ENCODE peak calls at places on chromosome 4, in seven cellular contexts. Q is HCT116, P is aorta, B is substantia nigra, T is caudate nucleus, E is prostate gland, S is suprapubic skin. C is an unnamed sample.

GRCh38 chr4:103099691-103100392 is at the start of gene BDH2:
- DNase-seq in E (peak), B (peak), T (no peak), Q (peak), P (no peak), S (no peak), C (no peak)

GRCh38 chr4:186192068-186192751 is 843 bp downstream of the CYP4V2 start:
- DNase-seq in T (no peak), S (peak), B (peak), E (peak), P (peak), Q (no peak), C (peak)

GRCh38 chr4:16116019-16116418 is 32.2 kb upstream of the PROM1 start:
- DNase-seq in P (no peak), E (no peak), T (no peak), S (no peak), B (no peak), Q (no peak), C (no peak)

GRCh38 chr4:165204462-165204830 is 2.9 kb upstream of the KLHL2 start:
- DNase-seq in T (no peak), B (no peak), S (no peak), E (no peak), P (no peak), Q (no peak), C (no peak)

GRCh38 chr4:88881227-88881569 is 175.8 kb downstream of the FAM13A start:
- DNase-seq in B (no peak), Q (no peak), P (no peak), T (no peak), S (no peak), E (no peak), C (no peak)

GRCh38 chr4:105014242-105015031 is 132.2 kb upstream of the TET2 start:
- DNase-seq in S (no peak), T (no peak), E (no peak), Q (no peak), B (no peak), P (no peak), C (no peak)

GRCh38 chr4:184099541-184099966 is 118.1 kb downstream of the ENPP6 start:
- DNase-seq in P (no peak), B (no peak), S (no peak), Q (no peak), E (no peak), T (no peak), C (no peak)

GRCh38 chr4:67288964-67289363 is 256.3 kb downstream of the CENPC start:
- DNase-seq in E (no peak), S (no peak), Q (no peak), T (no peak), P (no peak), B (no peak), C (no peak)

GRCh38 chr4:101346312-101346561 is 1.1 kb downstream of the PPP3CA start:
- DNase-seq in E (peak), S (no peak), P (peak), Q (no peak), B (peak), T (no peak), C (no peak)

GRCh38 chr4:165537028-165537648 is 158.3 kb downstream of the CPE start:
- DNase-seq in P (no peak), B (no peak), S (no peak), E (peak), T (no peak), Q (peak), C (no peak)

GRCh38 chr4:73007526-73008100 is 61.9 kb downstream of the COX18 start:
- DNase-seq in E (no peak), T (no peak), B (no peak), Q (no peak), P (no peak), S (no peak), C (no peak)

GRCh38 chr4:126992910-126993309 is 639.8 kb upstream of the INTU start:
- DNase-seq in S (no peak), B (no peak), Q (no peak), P (no peak), E (no peak), T (no peak), C (no peak)

GRCh38 chr4:159210975-159211374 is 108.1 kb downstream of the RAPGEF2 start:
- DNase-seq in S (no peak), E (no peak), P (no peak), Q (no peak), B (no peak), T (no peak), C (no peak)

GRCh38 chr4:103076777-103077347 is 301 bp upstream of the SLC9B2 start:
- DNase-seq in E (no peak), B (no peak), P (no peak), Q (peak), S (no peak), T (no peak), C (no peak)

GRCh38 chr4:2925931-2926860 is 37.0 kb downstream of the NOP14 start:
- DNase-seq in T (no peak), S (peak), Q (no peak), P (peak), B (no peak), E (no peak), C (no peak)

GRCh38 chr4:148770848-148771247 is 328.6 kb upstream of the NR3C2 start:
- DNase-seq in P (no peak), Q (no peak), E (no peak), S (no peak), B (no peak), T (no peak), C (no peak)

GRCh38 chr4:13327991-13328390 is 156.1 kb downstream of the RAB28 start:
- DNase-seq in S (no peak), P (no peak), Q (no peak), T (no peak), B (no peak), E (no peak), C (no peak)

GRCh38 chr4:151541438-151542071 is 132.6 kb downstream of the FHIP1A start:
- DNase-seq in B (no peak), S (no peak), T (no peak), P (no peak), Q (peak), E (peak), C (no peak)

GRCh38 chr4:86441175-86441960 is 81.5 kb upstream of the MAPK10 start:
- DNase-seq in T (no peak), B (no peak), S (no peak), E (no peak), Q (no peak), P (no peak), C (no peak)

GRCh38 chr4:80495847-80496246 is 160.3 kb downstream of the CFAP299 start:
- DNase-seq in E (no peak), S (no peak), Q (no peak), B (no peak), T (no peak), P (no peak), C (no peak)

GRCh38 chr4:149113804-149114430 is 671.7 kb upstream of the NR3C2 start:
- DNase-seq in S (no peak), E (no peak), B (no peak), T (no peak), Q (no peak), P (no peak), C (no peak)

GRCh38 chr4:43983610-43984009 is 465.0 kb downstream of the KCTD8 start:
- DNase-seq in Q (no peak), S (no peak), T (no peak), B (no peak), P (no peak), E (no peak), C (no peak)

GRCh38 chr4:5973033-5973432 is 45.2 kb downstream of the C4orf50 start:
- DNase-seq in T (no peak), B (no peak), S (no peak), E (no peak), Q (no peak), P (no peak), C (no peak)

GRCh38 chr4:46506876-46507275 is 116.9 kb upstream of the GABRA2 start:
- DNase-seq in T (no peak), E (no peak), Q (no peak), P (no peak), B (no peak), S (no peak), C (no peak)

GRCh38 chr4:2268357-2269205 is 6.7 kb upstream of the MXD4 start:
- DNase-seq in P (no peak), Q (no peak), T (no peak), S (no peak), B (no peak), E (no peak), C (no peak)

GRCh38 chr4:38131371-38132139 is 171.4 kb downstream of the PTTG2 start:
- DNase-seq in B (no peak), Q (no peak), T (no peak), S (no peak), P (no peak), E (no peak), C (no peak)

GRCh38 chr4:176753049-176753448 is 39.7 kb downstream of the VEGFC start:
- DNase-seq in E (no peak), T (no peak), S (no peak), B (no peak), Q (no peak), P (no peak), C (no peak)

GRCh38 chr4:176755001-176755400 is 37.7 kb downstream of the VEGFC start:
- DNase-seq in Q (no peak), E (no peak), S (no peak), T (no peak), P (no peak), B (no peak), C (no peak)

GRCh38 chr4:176755624-176756023 is 37.1 kb downstream of the VEGFC start:
- DNase-seq in T (no peak), S (no peak), E (no peak), B (no peak), P (no peak), Q (no peak), C (no peak)

GRCh38 chr4:176752191-176752749 is 40.5 kb downstream of the VEGFC start:
- DNase-seq in S (no peak), T (no peak), Q (no peak), P (no peak), E (no peak), B (no peak), C (no peak)
- H3K27ac ChIP-seq in S (no peak), T (no peak), Q (no peak), P (no peak), E (no peak), B (no peak), C (no peak)

GRCh38 chr4:172675232-172675631 is 493.4 kb upstream of the GALNT7 start:
- DNase-seq in P (no peak), B (no peak), E (no peak), S (no peak), Q (no peak), T (no peak), C (no peak)
- H3K27ac ChIP-seq in P (no peak), B (no peak), E (no peak), S (no peak), Q (no peak), T (no peak), C (no peak)

DNA sequence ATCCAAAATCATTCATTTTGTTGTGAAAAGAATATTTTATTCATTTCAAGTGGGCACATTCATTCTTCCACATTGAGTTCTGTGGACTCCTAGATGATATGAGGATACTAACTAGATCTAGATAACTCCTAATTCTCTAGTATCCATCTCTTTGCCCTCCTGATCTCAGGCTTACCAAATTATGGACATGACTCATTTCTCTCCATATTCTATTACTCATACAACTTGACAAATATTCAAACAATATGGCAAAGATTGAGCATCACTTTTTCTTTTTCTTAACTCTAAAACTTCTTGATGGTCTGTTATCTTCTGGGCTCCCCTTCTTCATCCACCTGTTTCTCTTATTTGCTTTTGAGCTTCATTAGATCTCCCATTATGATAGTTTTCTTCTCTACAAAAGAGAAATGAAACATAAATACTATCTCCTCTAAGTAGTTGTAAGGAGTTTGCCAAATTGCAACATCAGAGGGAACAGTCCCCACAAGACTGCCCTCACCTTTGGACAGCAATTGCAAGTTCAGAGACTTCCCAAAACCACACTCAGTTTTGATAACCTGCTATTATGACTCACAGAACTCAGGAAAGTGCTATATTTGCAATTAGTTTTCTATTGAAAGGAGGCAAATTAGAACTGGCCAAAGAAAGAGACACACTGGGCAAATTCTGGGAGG is 422.9 kb downstream of the SPRY1 start:
- DNase-seq in P (no peak), B (no peak), Q (no peak), S (no peak), T (no peak), E (no peak), C (no peak)
- H3K27ac ChIP-seq in P (no peak), B (no peak), Q (no peak), S (no peak), T (no peak), E (no peak), C (no peak)

GRCh38 chr4:139950568-139950967 is 203.4 kb downstream of the MAML3 start:
- DNase-seq in B (no peak), P (no peak), T (no peak), E (no peak), S (no peak), Q (no peak), C (no peak)
- H3K27ac ChIP-seq in B (no peak), P (no peak), T (no peak), E (no peak), S (no peak), Q (no peak), C (no peak)

GRCh38 chr4:138912714-138913340 is 102.8 kb upstream of the NOCT start:
- DNase-seq in E (no peak), B (no peak), T (no peak), P (no peak), Q (no peak), S (no peak), C (no peak)
- H3K27ac ChIP-seq in E (peak), B (no peak), T (no peak), P (no peak), Q (no peak), S (peak), C (peak)

DNA sequence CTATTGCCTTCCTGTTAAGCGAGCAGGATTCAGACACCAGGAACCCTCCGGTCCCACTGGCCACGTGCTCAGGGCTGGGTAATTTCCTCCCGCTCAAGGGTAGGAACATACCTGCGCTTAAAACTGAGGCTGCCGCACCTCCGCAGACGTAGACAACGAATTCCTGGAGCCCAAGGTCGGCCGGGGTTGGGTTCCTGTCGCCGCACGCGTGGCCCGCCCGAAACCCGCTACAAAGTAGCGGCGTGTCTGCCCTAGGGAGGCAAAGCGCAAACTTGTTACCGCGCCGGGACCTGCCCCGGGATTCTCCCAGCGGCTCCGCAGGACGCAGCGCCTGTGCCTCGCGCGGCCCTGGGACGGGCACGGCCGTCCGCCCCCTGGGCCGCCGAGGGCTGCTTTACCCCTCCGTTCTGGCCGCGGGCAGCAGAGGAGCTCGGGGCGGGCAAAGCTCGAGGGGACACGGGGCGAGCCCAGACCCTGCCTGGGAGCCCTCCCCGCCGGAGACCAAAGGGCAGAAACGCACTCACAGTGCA is 341 bp downstream of the ERVMER34-1 start:
- DNase-seq in P (peak), B (no peak), S (no peak), E (no peak), T (no peak), Q (peak), C (no peak)
- H3K27ac ChIP-seq in P (no peak), B (no peak), S (no peak), E (peak), T (no peak), Q (peak), C (peak)

GRCh38 chr4:153113838-153114105 is 90.5 kb upstream of the TRIM2 start:
- DNase-seq in Q (no peak), T (no peak), B (no peak), S (no peak), E (no peak), P (no peak), C (no peak)

GRCh38 chr4:153114771-153115321 is 89.4 kb upstream of the TRIM2 start:
- DNase-seq in E (no peak), B (no peak), S (no peak), Q (peak), P (peak), T (no peak), C (no peak)

GRCh38 chr4:153116801-153117200 is 87.4 kb upstream of the TRIM2 start:
- DNase-seq in T (no peak), B (no peak), Q (no peak), E (no peak), P (no peak), S (no peak), C (no peak)

GRCh38 chr4:153116101-153116680 is 88.1 kb upstream of the TRIM2 start:
- DNase-seq in Q (no peak), S (no peak), T (no peak), B (no peak), E (no peak), P (no peak), C (no peak)

DNA sequence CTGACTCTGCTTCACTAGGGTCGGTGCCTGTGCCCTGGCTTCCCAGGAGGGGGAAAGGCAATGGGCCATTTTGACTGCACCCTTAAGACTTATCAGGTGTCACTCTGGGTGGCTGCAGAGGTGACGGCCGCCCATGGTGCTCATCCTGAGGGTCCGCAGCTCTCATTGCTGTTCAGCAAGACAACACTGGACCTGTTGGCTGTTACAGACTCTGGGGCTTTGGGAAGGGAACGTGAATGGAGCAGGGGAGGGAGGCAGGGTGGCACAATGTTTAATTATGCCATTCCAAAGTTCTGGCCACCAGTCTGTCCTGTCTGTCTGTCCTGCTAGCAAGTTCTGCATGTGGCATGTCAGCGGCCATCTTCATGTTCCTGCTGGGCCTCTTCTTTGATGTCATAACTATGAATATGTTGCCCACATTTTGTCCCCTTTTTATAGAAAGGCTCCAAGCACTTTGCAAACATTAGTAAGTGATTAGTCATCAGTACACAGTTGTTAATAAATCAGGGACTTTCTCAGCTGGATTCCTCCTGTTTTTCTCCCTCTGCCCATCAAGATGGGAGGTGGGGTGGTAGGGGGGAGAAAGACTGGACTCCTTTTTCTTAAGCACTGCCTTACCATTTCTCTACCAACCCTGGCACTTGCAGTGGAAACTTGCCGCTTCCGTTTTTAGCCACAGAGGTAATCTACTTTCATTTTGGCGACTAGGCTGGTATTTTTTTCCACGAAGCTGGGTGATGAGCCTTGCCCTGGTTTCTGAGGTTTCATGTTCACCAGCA is 88.7 kb upstream of the TRIM2 start:
- DNase-seq in B (no peak), T (no peak), Q (peak), S (no peak), P (peak), E (peak), C (no peak)
- H3K27ac ChIP-seq in B (no peak), T (no peak), Q (peak), S (peak), P (peak), E (peak), C (no peak)

GRCh38 chr4:78058591-78059523 is 1.7 kb downstream of the FRAS1 start:
- DNase-seq in T (no peak), Q (no peak), B (peak), E (peak), P (peak), S (peak), C (peak)

GRCh38 chr4:78059524-78059889 is 2.4 kb downstream of the FRAS1 start:
- DNase-seq in B (peak), P (peak), E (peak), S (peak), Q (peak), T (peak), C (peak)

GRCh38 chr4:78057600-78058560 is 757 bp downstream of the FRAS1 start:
- DNase-seq in T (peak), E (peak), S (peak), Q (no peak), B (peak), P (peak), C (peak)

GRCh38 chr4:78056265-78057129 is 626 bp upstream of the FRAS1 start:
- DNase-seq in B (peak), Q (peak), E (peak), T (peak), P (peak), S (peak), C (peak)

GRCh38 chr4:78057135-78057599 is at the start of gene FRAS1:
- DNase-seq in E (peak), T (peak), P (peak), Q (no peak), S (peak), B (peak), C (peak)
- H3K27ac ChIP-seq in E (peak), T (peak), P (no peak), Q (peak), S (peak), B (peak), C (peak)